ENCODE peak calls at places on chromosomes 12 and 14, in four cellular contexts. Y, I, P and O are unnamed samples.

GRCh38 chr14:21997300-21997699 is 323.7 kb upstream of the OR4E1 start:
- DNase-seq in Y (no peak), I (no peak), P (no peak), O (peak; percentile 22)

GRCh38 chr14:59107819-59108218 is 80.6 kb upstream of the DAAM1 start:
- DNase-seq in Y (no peak), I (no peak), P (no peak), O (no peak)

GRCh38 chr14:103847954-103848719 is 762 bp upstream of the PPP1R13B start:
- DNase-seq in Y (no peak), I (no peak), P (no peak), O (peak; percentile 33)

GRCh38 chr12:52715416-52715815 is 12.1 kb upstream of the KRT77 start:
- DNase-seq in Y (no peak), I (peak; percentile 29), P (no peak), O (peak; percentile 31)

GRCh38 chr14:91897121-91897701 is 29.9 kb upstream of the TC2N start:
- DNase-seq in Y (no peak), I (peak; percentile 80), P (peak; percentile 85), O (no peak)

GRCh38 chr12:34219046-34219770 is 196.9 kb downstream of the ALG10 start:
- DNase-seq in Y (no peak), I (no peak), P (no peak), O (no peak)

GRCh38 chr14:87805315-87805723 is 187.7 kb downstream of the GALC start:
- DNase-seq in Y (no peak), I (peak; percentile 29), P (peak; percentile 44), O (peak; percentile 63)

GRCh38 chr12:91091916-91092715 is 19.2 kb downstream of the LUM start:
- DNase-seq in Y (no peak), I (no peak), P (no peak), O (no peak)

GRCh38 chr12:120350576-120351350 is 18.2 kb downstream of the MSI1 start:
- DNase-seq in Y (no peak), I (peak; percentile 90), P (no peak), O (no peak)

GRCh38 chr12:34291426-34291901 is 269.2 kb downstream of the ALG10 start:
- DNase-seq in Y (peak; percentile 8), I (no peak), P (no peak), O (no peak)

GRCh38 chr12:5779401-5779800 is 165.7 kb downstream of the ANO2 start:
- DNase-seq in Y (no peak), I (no peak), P (no peak), O (no peak)

GRCh38 chr12:119803391-119803791 is 73.7 kb downstream of the CIT start:
- DNase-seq in Y (no peak), I (no peak), P (peak; percentile 29), O (peak; percentile 36)

GRCh38 chr14:69997849-69998248 is 118.6 kb downstream of the SMOC1 start:
- DNase-seq in Y (no peak), I (peak; percentile 65), P (peak; percentile 85), O (no peak)

GRCh38 chr12:116601524-116601923 is 42.3 kb downstream of the MAP1LC3B2 start:
- DNase-seq in Y (no peak), I (no peak), P (no peak), O (no peak)

GRCh38 chr12:122982963-122983788 is 2.7 kb downstream of the ARL6IP4 start:
- DNase-seq in Y (no peak), I (no peak), P (no peak), O (no peak)

GRCh38 chr14:20469890-20470858 is 968 bp downstream of the PNP start:
- DNase-seq in Y (peak; percentile 43), I (peak; percentile 40), P (peak; percentile 72), O (peak; percentile 19)

GRCh38 chr12:107448198-107448597 is 237.4 kb upstream of the PWP1 start:
- DNase-seq in Y (no peak), I (no peak), P (peak; percentile 16), O (peak; percentile 72)
- TF ChIP-seq CTCF in Y (no peak), I (no peak), P (peak; percentile 51), O (peak; percentile 54)

GRCh38 chr14:74593241-74593985 is 18.6 kb downstream of the LTBP2 start:
- DNase-seq in Y (no peak), I (no peak), P (peak; percentile 56), O (no peak)

GRCh38 chr14:74591899-74592298 is 20.1 kb downstream of the LTBP2 start:
- DNase-seq in Y (no peak), I (no peak), P (no peak), O (no peak)

GRCh38 chr14:74594021-74594420 is 18.0 kb downstream of the LTBP2 start:
- DNase-seq in Y (no peak), I (no peak), P (no peak), O (no peak)

GRCh38 chr14:74591394-74591793 is 20.6 kb downstream of the LTBP2 start:
- DNase-seq in Y (no peak), I (no peak), P (no peak), O (no peak)

DNA sequence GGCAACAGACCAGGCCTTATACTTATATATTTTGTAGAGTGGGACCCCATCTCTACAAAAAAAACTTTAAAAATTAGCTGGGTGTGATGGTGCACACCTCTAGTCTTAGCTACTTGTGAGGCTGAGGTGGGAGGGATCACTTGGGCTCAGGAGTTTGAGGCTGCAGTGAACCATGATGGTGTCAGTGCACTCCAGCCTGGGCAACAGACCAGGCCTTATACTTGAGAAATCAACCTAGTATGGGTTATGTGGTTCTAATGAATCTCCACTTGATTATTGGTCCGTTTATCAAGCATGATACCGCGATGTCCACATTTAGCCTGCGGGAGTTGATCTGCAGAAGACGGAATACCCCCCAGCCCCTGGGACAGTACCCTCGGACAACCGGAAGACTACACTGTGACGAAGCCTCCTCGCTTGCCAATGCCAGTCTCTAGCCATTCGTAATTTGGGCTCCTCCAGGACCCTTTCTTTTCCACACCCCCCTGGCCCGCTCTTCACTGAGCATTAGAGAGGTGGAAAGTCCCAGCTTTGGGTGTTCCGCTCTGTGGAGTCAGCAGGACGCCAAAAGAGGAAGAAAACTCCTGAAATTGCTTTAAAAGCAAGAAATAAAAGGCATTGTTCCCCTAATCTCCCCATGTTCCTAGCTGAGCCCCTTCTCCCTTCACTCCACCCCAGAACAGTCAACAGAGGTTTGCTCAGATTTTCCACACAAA is 19.4 kb downstream of the LTBP2 start:
- DNase-seq in Y (peak; percentile 22), I (no peak), P (no peak), O (no peak)
- TF ChIP-seq CTCF in Y (no peak), I (no peak), P (no peak), O (no peak)

DNA sequence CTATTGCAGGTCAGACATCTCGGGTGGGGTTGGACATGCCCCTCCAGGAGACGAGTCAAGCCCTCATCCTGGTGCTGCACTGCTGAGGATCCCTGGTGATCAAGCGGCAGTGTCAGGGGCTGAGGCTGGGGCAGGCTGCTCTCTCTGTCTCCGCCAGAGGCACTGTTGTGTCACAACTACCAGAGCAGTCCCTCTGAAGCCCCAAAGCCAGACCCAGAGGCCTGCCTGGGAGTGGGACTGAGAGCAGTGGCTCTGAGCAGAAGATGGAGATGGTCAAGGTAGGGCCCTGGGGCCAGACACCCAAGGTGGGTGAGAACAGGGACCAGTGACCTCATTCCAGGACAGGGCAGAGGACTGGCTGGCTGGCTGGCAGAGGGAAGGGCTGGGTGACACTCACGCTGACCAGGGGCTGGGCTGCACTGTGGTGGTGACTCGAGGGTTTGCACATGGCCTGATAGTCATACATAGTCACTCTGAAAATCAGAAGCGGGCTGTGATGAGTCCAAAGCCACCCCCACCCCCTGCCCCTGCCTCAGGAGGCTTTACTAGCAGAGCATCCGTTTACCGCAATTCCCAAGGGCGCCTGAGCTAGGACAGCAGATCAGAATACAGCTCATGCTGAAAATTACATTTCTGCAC is 19.6 kb upstream of the LRTM2 start:
- DNase-seq in Y (peak; percentile 48), I (peak; percentile 52), P (no peak), O (peak; percentile 71)
- TF ChIP-seq CTCF in Y (no peak), I (no peak), P (peak; percentile 31), O (no peak)

GRCh38 chr12:121871501-121871900 is 12.8 kb upstream of the HPD start:
- DNase-seq in Y (no peak), I (no peak), P (no peak), O (no peak)

GRCh38 chr12:121875582-121875981 is 13.0 kb upstream of the PSMD9 start:
- DNase-seq in Y (no peak), I (no peak), P (no peak), O (no peak)

DNA sequence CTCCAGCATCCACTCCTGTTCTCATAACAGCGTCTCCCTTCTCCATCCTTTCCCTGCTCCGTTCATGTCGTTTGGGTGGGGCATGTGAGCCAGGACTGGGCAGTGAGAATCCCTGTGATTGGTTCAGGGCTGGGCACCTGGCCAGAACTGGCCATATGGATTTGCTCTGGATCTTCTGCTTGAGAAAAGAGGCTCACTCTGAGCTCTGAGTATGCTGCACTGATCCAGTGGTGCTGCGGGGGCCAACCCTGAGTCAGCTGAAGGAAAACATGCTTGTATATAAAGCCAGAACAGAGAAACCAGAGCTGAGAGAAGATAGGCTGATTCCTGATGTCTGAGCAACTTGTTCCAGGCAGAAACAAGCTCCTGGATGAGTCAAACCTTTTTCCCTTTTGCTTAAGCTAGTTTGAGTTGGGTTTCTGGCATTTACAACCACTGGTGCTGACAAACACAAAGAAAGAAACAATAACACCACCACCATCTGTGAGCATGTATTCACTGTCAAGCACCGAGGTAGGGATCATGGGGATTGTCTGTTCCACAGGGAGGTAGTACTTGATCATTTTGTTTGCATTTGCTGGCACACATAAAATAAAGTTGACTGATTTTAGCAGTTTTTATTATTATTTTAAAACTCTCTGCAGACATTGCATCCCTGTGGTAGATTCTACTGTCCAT is 14.0 kb upstream of the HPD start:
- DNase-seq in Y (no peak), I (peak; percentile 42), P (peak; percentile 94), O (no peak)
- TF ChIP-seq CTCF in Y (no peak), I (no peak), P (no peak), O (no peak)

GRCh38 chr12:111405149-111405855 is 421 bp upstream of the SH2B3 start:
- DNase-seq in Y (peak; percentile 99), I (peak; percentile 97), P (peak; percentile 96), O (peak; percentile 100)
- TF ChIP-seq CTCF in Y (no peak), I (peak; percentile 34), P (peak; percentile 24), O (peak; percentile 76)

GRCh38 chr12:132554857-132555630 is 55.3 kb downstream of the LRCOL1 start:
- DNase-seq in Y (no peak), I (no peak), P (no peak), O (peak; percentile 61)
- TF ChIP-seq CTCF in Y (no peak), I (no peak), P (peak; percentile 29), O (peak; percentile 62)

GRCh38 chr12:27123642-27124041 is 41.3 kb upstream of the C12orf71 start:
- DNase-seq in Y (no peak), I (no peak), P (peak; percentile 40), O (no peak)
- TF ChIP-seq CTCF in Y (no peak), I (no peak), P (peak; percentile 14), O (no peak)

GRCh38 chr14:105979446-105979845 is 453.1 kb downstream of the TMEM121 start:
- DNase-seq in Y (no peak), I (no peak), P (no peak), O (no peak)

GRCh38 chr14:105980224-105980623 is 453.8 kb downstream of the TMEM121 start:
- DNase-seq in Y (no peak), I (no peak), P (no peak), O (no peak)

GRCh38 chr14:105971593-105972500 is 445.5 kb downstream of the TMEM121 start:
- DNase-seq in Y (no peak), I (no peak), P (no peak), O (no peak)

GRCh38 chr14:105978618-105979295 is 452.4 kb downstream of the TMEM121 start:
- DNase-seq in Y (no peak), I (no peak), P (no peak), O (no peak)

GRCh38 chr14:105974902-105975301 is 448.5 kb downstream of the TMEM121 start:
- DNase-seq in Y (no peak), I (no peak), P (no peak), O (no peak)
- TF ChIP-seq CTCF in Y (no peak), I (peak; percentile 41), P (no peak), O (no peak)

GRCh38 chr14:100285913-100286400 is 20.3 kb downstream of the SLC25A29 start:
- DNase-seq in Y (no peak), I (no peak), P (no peak), O (no peak)
- TF ChIP-seq CTCF in Y (no peak), I (no peak), P (no peak), O (no peak)